ENCODE peak calls at places on chromosome 1, in ten cellular contexts. K, O, B, V, L, R, W, N, C and P are unnamed samples.

GRCh38 chr1:183961132-183961531 is 76.4 kb downstream of the COLGALT2 start:
- DNase-seq in K (no peak), O (no peak), B (no peak), V (no peak), L (no peak), R (no peak), W (no peak), N (no peak), C (no peak), P (no peak)

GRCh38 chr1:4708853-4709507 is 54.6 kb downstream of the AJAP1 start:
- DNase-seq in K (no peak), O (no peak), B (no peak), V (no peak), L (no peak), R (no peak), W (no peak), N (no peak), C (no peak), P (no peak)

GRCh38 chr1:10897981-10898728 is 101.7 kb upstream of the CASZ1 start:
- DNase-seq in K (no peak), O (no peak), B (peak), V (peak), L (peak), R (no peak), W (no peak), N (no peak), C (no peak), P (no peak)

GRCh38 chr1:188022661-188023060 is 1193.9 kb downstream of the PLA2G4A start:
- DNase-seq in K (no peak), O (no peak), B (no peak), V (no peak), L (no peak), R (no peak), W (peak), N (no peak), C (no peak), P (no peak)

GRCh38 chr1:206992815-206993214 is 22.6 kb upstream of the FCAMR start:
- DNase-seq in K (no peak), O (no peak), B (no peak), V (no peak), L (no peak), R (no peak), W (no peak), N (no peak), C (no peak), P (no peak)

GRCh38 chr1:181112071-181112929 is 23.8 kb downstream of the IER5 start:
- DNase-seq in K (no peak), O (no peak), B (peak), V (no peak), L (no peak), R (peak), W (peak), N (peak), C (no peak), P (no peak)

GRCh38 chr1:25952851-25953401 is 44.9 kb downstream of the PAFAH2 start:
- DNase-seq in K (no peak), O (no peak), B (peak), V (peak), L (no peak), R (no peak), W (peak), N (no peak), C (no peak), P (no peak)

GRCh38 chr1:235017719-235018118 is 110.9 kb downstream of the TOMM20 start:
- DNase-seq in K (no peak), O (no peak), B (peak), V (no peak), L (no peak), R (no peak), W (peak), N (no peak), C (no peak), P (no peak)

GRCh38 chr1:220796530-220796929 is 9.8 kb downstream of the MTARC1 start:
- DNase-seq in K (no peak), O (no peak), B (no peak), V (no peak), L (no peak), R (no peak), W (no peak), N (no peak), C (no peak), P (no peak)

GRCh38 chr1:96048572-96048971 is 673.0 kb upstream of the PTBP2 start:
- DNase-seq in K (no peak), O (no peak), B (no peak), V (no peak), L (no peak), R (no peak), W (no peak), N (no peak), C (no peak), P (no peak)